ENCODE peak calls at places on chromosomes 2 and 18, in five cellular contexts. D, W, J, O and I are unnamed samples.

GRCh38 chr2:73877071-73877802 is 15.6 kb upstream of the ACTG2 start:
- DNase-seq in D (no peak), W (no peak), O (no peak), J (no peak), I (no peak)

GRCh38 chr18:13823707-13824395 is at the start of gene MC5R:
- DNase-seq in O (peak; percentile 23), J (peak; percentile 82), W (no peak), D (peak; percentile 92), I (peak; percentile 72)

GRCh38 chr2:48724278-48724677 is 31.2 kb downstream of the LHCGR start:
- DNase-seq in D (no peak), J (no peak), O (no peak), W (no peak), I (no peak)

GRCh38 chr2:85920810-85921545 is 32.2 kb upstream of the ST3GAL5 start:
- DNase-seq in W (no peak), D (no peak), O (no peak), J (no peak), I (no peak)

GRCh38 chr2:165876712-165877111 is 76.9 kb downstream of the TTC21B start:
- DNase-seq in W (no peak), J (no peak), O (no peak), D (no peak), I (no peak)

GRCh38 chr18:44725300-44726096 is 44.8 kb downstream of the SETBP1 start:
- DNase-seq in D (no peak), J (peak; percentile 56), O (no peak), W (peak; percentile 71), I (no peak)

GRCh38 chr2:120919771-120920437 is 184.2 kb downstream of the GLI2 start:
- DNase-seq in D (no peak), O (no peak), W (no peak), J (no peak), I (no peak)

GRCh38 chr2:42513252-42513918 is 19.6 kb upstream of the KCNG3 start:
- DNase-seq in W (no peak), O (peak; percentile 69), D (peak; percentile 53), J (peak; percentile 54), I (peak; percentile 70)

GRCh38 chr2:112706170-112706664 is 14.6 kb upstream of the NT5DC4 start:
- DNase-seq in W (peak; percentile 64), J (peak; percentile 92), O (no peak), D (no peak), I (no peak)

GRCh38 chr18:21735452-21736015 is 5.1 kb upstream of the MIB1 start:
- DNase-seq in J (peak; percentile 58), D (no peak), O (peak; percentile 79), W (no peak), I (no peak)

GRCh38 chr18:47953471-47953931 is 23.0 kb upstream of the SMAD2 start:
- DNase-seq in D (no peak), J (no peak), O (no peak), W (no peak), I (no peak)

GRCh38 chr2:43129254-43129653 is 97.2 kb downstream of the ZFP36L2 start:
- DNase-seq in J (no peak), O (no peak), D (no peak), W (no peak), I (no peak)

GRCh38 chr2:232761301-232761907 is 15.0 kb downstream of the KCNJ13 start:
- DNase-seq in O (peak; percentile 46), D (peak; percentile 26), W (no peak), J (no peak), I (peak; percentile 20)

GRCh38 chr2:238584617-238585016 is 157.9 kb downstream of the ASB1 start:
- DNase-seq in J (no peak), W (no peak), D (no peak), O (no peak), I (no peak)

GRCh38 chr2:23411752-23412431 is 26.9 kb downstream of the KLHL29 start:
- DNase-seq in D (no peak), J (no peak), W (no peak), O (no peak), I (no peak)

GRCh38 chr2:240781471-240782220 is 38.4 kb downstream of the KIF1A start:
- DNase-seq in O (no peak), D (no peak), J (no peak), W (no peak), I (no peak)

GRCh38 chr2:204892506-204893255 is 347.4 kb downstream of the PARD3B start:
- DNase-seq in W (no peak), D (no peak), J (no peak), O (no peak), I (no peak)

GRCh38 chr2:44275915-44276279 is 617 bp downstream of the SLC3A1 start:
- DNase-seq in J (no peak), D (no peak), O (no peak), W (no peak), I (no peak)

GRCh38 chr2:220703279-220703678 is 868.8 kb downstream of the EPHA4 start:
- DNase-seq in W (no peak), D (no peak), J (no peak), O (no peak), I (no peak)

GRCh38 chr18:11005528-11005927 is 143.8 kb downstream of the PIEZO2 start:
- DNase-seq in D (no peak), W (peak; percentile 58), J (no peak), O (peak; percentile 99), I (no peak)

GRCh38 chr2:11024687-11025086 is 113.0 kb downstream of the KCNF1 start:
- DNase-seq in O (no peak), W (no peak), J (no peak), D (no peak), I (no peak)

GRCh38 chr18:32454667-32455066 is 16.0 kb downstream of the GAREM1 start:
- DNase-seq in O (no peak), J (no peak), W (no peak), D (no peak), I (no peak)

GRCh38 chr18:13244135-13244534 is 25.6 kb downstream of the LDLRAD4 start:
- DNase-seq in D (no peak), W (no peak), O (no peak), J (no peak), I (no peak)

GRCh38 chr2:85585781-85586105 is 1.5 kb downstream of the VAMP5 start:
- DNase-seq in O (no peak), D (no peak), J (no peak), W (no peak), I (no peak)

GRCh38 chr2:230323385-230324106 is 3.4 kb upstream of the SP140L start:
- DNase-seq in O (peak; percentile 64), D (peak; percentile 79), W (no peak), J (peak; percentile 86), I (peak; percentile 84)

GRCh38 chr2:176130153-176130916 is 830 bp downstream of the HOXD8 start:
- DNase-seq in W (no peak), J (peak; percentile 64), D (peak; percentile 80), O (no peak), I (peak; percentile 59)

GRCh38 chr2:96085541-96086355 is 30.6 kb downstream of the ADRA2B start:
- DNase-seq in W (no peak), J (no peak), O (no peak), D (no peak), I (no peak)

GRCh38 chr2:22375094-22375493 is 1009.9 kb upstream of the KLHL29 start:
- DNase-seq in D (no peak), W (no peak), O (no peak), J (no peak), I (no peak)

GRCh38 chr2:239307921-239308620 is 92.7 kb downstream of the HDAC4 start:
- DNase-seq in O (no peak), D (no peak), W (no peak), J (no peak), I (no peak)

GRCh38 chr2:196988599-196988998 is 62.1 kb upstream of the PGAP1 start:
- DNase-seq in D (no peak), J (no peak), O (no peak), W (no peak), I (no peak)

GRCh38 chr2:161695225-161695624 is 71.0 kb downstream of the SLC4A10 start:
- DNase-seq in W (no peak), O (no peak), J (no peak), D (no peak), I (no peak)
- TF ChIP-seq FOXM1 in W (no peak), O (no peak), J (no peak), D (no peak), I (no peak)

GRCh38 chr2:64952113-64952895 is 36.9 kb upstream of the SLC1A4 start:
- DNase-seq in W (no peak), D (no peak), J (no peak), O (no peak), I (no peak)
- TF ChIP-seq FOXM1 in W (no peak), D (no peak), J (no peak), O (no peak), I (no peak)

DNA sequence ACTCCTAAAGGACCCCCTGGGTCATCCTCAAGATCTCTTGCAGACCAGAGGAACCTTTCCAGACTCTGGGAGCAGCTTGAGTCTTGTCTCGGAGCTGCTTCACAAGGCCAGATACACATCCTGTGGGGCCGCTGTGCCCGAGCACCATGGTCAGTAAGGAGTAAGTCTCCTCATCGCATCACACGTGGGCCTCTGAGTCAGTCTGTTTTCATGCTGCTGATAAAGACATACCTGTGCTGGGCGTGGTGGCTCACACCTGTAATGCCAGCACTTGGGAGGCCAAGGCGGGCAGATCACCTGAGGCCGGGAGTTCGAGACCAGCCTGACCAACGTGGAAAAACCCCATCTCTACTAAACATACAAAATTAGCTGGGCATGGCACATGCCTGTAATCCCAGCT is 87.4 kb upstream of the KCNE4 start:
- DNase-seq in D (no peak), J (no peak), O (no peak), W (no peak), I (no peak)
- TF ChIP-seq FOXM1 in D (no peak), J (no peak), O (no peak), W (no peak), I (no peak)

GRCh38 chr2:188243381-188243780 is 48.3 kb upstream of the GULP1 start:
- DNase-seq in D (no peak), J (no peak), O (no peak), W (no peak), I (no peak)
- TF ChIP-seq FOXM1 in D (no peak), J (no peak), O (no peak), W (no peak), I (no peak)